ENCODE peak calls at places on chromosomes 13 and 19, in eight cellular contexts. E, J, I, T, X, W, V and A are unnamed samples.
A peak's percentile ranks its signal among the peaks of the same experiment; 100 is the strongest.

GRCh38 chr19:19223636-19224035 is 11.9 kb downstream of the NCAN start:
- DNase-seq in E (no peak), I (no peak), W (no peak), X (no peak), T (no peak), J (no peak), V (no peak), A (no peak)

GRCh38 chr19:46813570-46814358 is 25.4 kb upstream of the SLC1A5 start:
- DNase-seq in V (no peak), W (no peak), T (no peak), J (no peak), X (peak; percentile 94), I (no peak), E (no peak), A (no peak)

GRCh38 chr19:51739466-51740213 is 12.0 kb downstream of the FPR1 start:
- DNase-seq in I (no peak), J (no peak), E (no peak), W (no peak), T (no peak), V (no peak), X (no peak), A (no peak)

GRCh38 chr13:54536112-54536511 is 1507.5 kb downstream of the OLFM4 start:
- DNase-seq in W (no peak), I (no peak), T (no peak), V (no peak), X (no peak), J (peak; percentile 13), E (no peak), A (peak; percentile 14)

GRCh38 chr19:13959141-13959961 is 7.0 kb downstream of the DCAF15 start:
- DNase-seq in I (no peak), V (no peak), T (no peak), W (no peak), J (no peak), E (no peak), X (no peak), A (no peak)

GRCh38 chr13:90447735-90448103 is 899.8 kb upstream of the MIR17HG start:
- DNase-seq in I (no peak), X (peak; percentile 53), W (no peak), V (no peak), J (no peak), E (no peak), T (no peak), A (no peak)

GRCh38 chr19:50427997-50428425 is 4.7 kb upstream of the MYBPC2 start:
- DNase-seq in I (peak; percentile 84), T (no peak), J (peak; percentile 34), W (no peak), V (no peak), E (peak; percentile 49), X (peak; percentile 93), A (no peak)

GRCh38 chr19:33301011-33301899 is 1.1 kb downstream of the CEBPA start:
- DNase-seq in J (peak; percentile 40), I (peak; percentile 64), X (no peak), T (no peak), V (no peak), E (no peak), W (no peak), A (no peak)

GRCh38 chr19:51084505-51084904 is 1.8 kb upstream of the KLK14 start:
- DNase-seq in X (no peak), I (no peak), E (no peak), W (no peak), J (no peak), T (no peak), V (no peak), A (no peak)

GRCh38 chr19:40702337-40703012 is 12.0 kb upstream of the NUMBL start:
- DNase-seq in I (peak; percentile 84), J (peak; percentile 68), E (no peak), V (no peak), W (no peak), X (peak; percentile 54), T (no peak), A (no peak)

GRCh38 chr19:23273022-23273593 is 22.9 kb upstream of the ZNF724 start:
- DNase-seq in W (peak; percentile 10), T (no peak), V (no peak), J (peak; percentile 36), I (no peak), X (no peak), E (peak; percentile 6), A (no peak)

GRCh38 chr13:99686944-99687382 is 185.7 kb downstream of the TM9SF2 start:
- DNase-seq in X (no peak), I (peak; percentile 65), W (no peak), V (no peak), E (no peak), T (no peak), J (no peak), A (no peak)

GRCh38 chr19:48362716-48363499 is 832 bp downstream of the TMEM143 start:
- DNase-seq in T (peak; percentile 86), E (peak; percentile 93), I (peak; percentile 94), X (peak; percentile 97), V (peak; percentile 68), J (peak; percentile 96), W (peak; percentile 79), A (peak; percentile 87)

GRCh38 chr13:44936246-44936645 is 53.0 kb downstream of the NUFIP1 start:
- DNase-seq in X (no peak), T (no peak), J (no peak), I (no peak), V (no peak), W (no peak), E (no peak), A (no peak)

GRCh38 chr13:27375686-27376326 is 48.6 kb upstream of the GTF3A start:
- DNase-seq in J (peak; percentile 71), X (peak; percentile 82), V (peak; percentile 11), T (peak; percentile 78), E (peak; percentile 74), I (peak; percentile 94), W (peak; percentile 35), A (peak; percentile 44)

GRCh38 chr19:9945319-9945966 is 9.1 kb upstream of the OLFM2 start:
- DNase-seq in W (no peak), V (no peak), J (no peak), X (peak; percentile 99), E (no peak), I (no peak), T (no peak), A (peak; percentile 12)

GRCh38 chr13:65940720-65941119 is 1289.4 kb downstream of the PCDH9 start:
- DNase-seq in V (no peak), X (no peak), E (no peak), J (no peak), I (no peak), W (no peak), T (no peak), A (no peak)

GRCh38 chr13:83881917-83882625 is at the start of gene SLITRK1:
- DNase-seq in W (peak; percentile 8), I (peak; percentile 93), X (peak; percentile 50), J (peak; percentile 91), T (peak; percentile 93), E (peak; percentile 27), V (no peak), A (peak; percentile 12)

GRCh38 chr13:74423434-74423833 is 289.2 kb upstream of the KLF12 start:
- DNase-seq in J (no peak), I (no peak), T (no peak), W (no peak), E (no peak), V (no peak), X (no peak), A (no peak)

GRCh38 chr13:41013834-41014233 is 5.3 kb downstream of the ELF1 start:
- DNase-seq in E (no peak), W (no peak), X (no peak), T (no peak), J (no peak), I (no peak), V (no peak), A (no peak)

GRCh38 chr13:94217370-94217769 is 262.1 kb downstream of the DCT start:
- DNase-seq in E (no peak), J (no peak), I (no peak), V (no peak), X (no peak), W (no peak), T (no peak), A (no peak)

GRCh38 chr19:33040994-33041827 is 23.5 kb downstream of the RHPN2 start:
- DNase-seq in V (no peak), E (no peak), T (no peak), J (no peak), I (no peak), X (peak; percentile 61), W (no peak), A (no peak)

GRCh38 chr19:50794778-50795664 is 4.8 kb downstream of the ACP4 start:
- DNase-seq in T (no peak), E (peak; percentile 57), X (no peak), V (no peak), I (peak; percentile 79), W (no peak), J (no peak), A (no peak)

GRCh38 chr13:44951184-44951583 is 38.1 kb downstream of the NUFIP1 start:
- DNase-seq in X (no peak), E (no peak), I (no peak), J (no peak), V (no peak), W (no peak), T (no peak), A (no peak)

GRCh38 chr19:2191456-2191931 is 27.8 kb downstream of the DOT1L start:
- DNase-seq in X (no peak), J (no peak), W (no peak), T (no peak), E (no peak), V (no peak), I (no peak), A (no peak)

GRCh38 chr19:49442354-49442753 is 1.0 kb upstream of the SLC17A7 start:
- DNase-seq in V (no peak), X (no peak), T (no peak), W (no peak), E (peak; percentile 55), I (no peak), J (no peak), A (no peak)

GRCh38 chr13:48580185-48580803 is 47.4 kb upstream of the RCBTB2 start:
- DNase-seq in W (peak; percentile 62), I (peak; percentile 83), J (peak; percentile 75), E (peak; percentile 76), X (peak; percentile 81), V (peak; percentile 45), T (peak; percentile 67), A (peak; percentile 56)

GRCh38 chr13:80527400-80527799 is 186.5 kb upstream of the SPRY2 start:
- DNase-seq in J (no peak), I (no peak), X (no peak), V (no peak), T (no peak), E (no peak), W (no peak), A (no peak)

GRCh38 chr19:1131718-1132552 is 28.1 kb downstream of the GPX4 start:
- DNase-seq in I (no peak), X (peak; percentile 95), J (peak; percentile 73), E (peak; percentile 94), T (peak; percentile 42), W (peak; percentile 91), V (peak; percentile 69), A (no peak)

GRCh38 chr19:14089662-14090508 is 666 bp downstream of the SAMD1 start:
- DNase-seq in X (peak; percentile 68), W (peak; percentile 32), E (peak; percentile 72), I (peak; percentile 62), T (peak; percentile 51), J (peak; percentile 82), V (peak; percentile 25), A (no peak)

GRCh38 chr19:41299755-41300089 is 10.2 kb upstream of the CCDC97 start:
- DNase-seq in J (peak; percentile 90), W (no peak), X (peak; percentile 77), V (peak; percentile 27), I (no peak), T (no peak), E (peak; percentile 44), A (no peak)

GRCh38 chr13:30421093-30422055 is 919 bp upstream of the UBE2L5 start:
- DNase-seq in T (peak; percentile 51), I (peak; percentile 78), X (peak; percentile 94), V (no peak), J (peak; percentile 87), E (peak; percentile 29), W (peak; percentile 14), A (peak; percentile 49)

GRCh38 chr13:114147803-114148520 is 15.5 kb upstream of the RASA3 start:
- DNase-seq in T (no peak), E (no peak), V (no peak), X (no peak), I (no peak), J (no peak), W (no peak), A (no peak)

GRCh38 chr13:61414686-61415664 is 674 bp downstream of the PCDH20 start:
- DNase-seq in V (no peak), T (peak; percentile 43), J (peak; percentile 90), W (no peak), X (peak; percentile 5), I (peak; percentile 78), E (no peak), A (peak; percentile 71)